ENCODE peak calls at places on chromosome 6, in six cellular contexts. Z is A549, U is ovary, M is transverse colon, B is heart left ventricle, A is hepatocyte. L is an unnamed sample.

GRCh38 chr6:153976921-153977693 is 61.9 kb upstream of the OPRM1 start:
- DNase-seq in Z (no peak), U (no peak), M (no peak), B (no peak), A (no peak), L (no peak)

GRCh38 chr6:32938494-32938893 is 2.3 kb downstream of the HLA-DMB start:
- DNase-seq in Z (no peak), U (no peak), M (no peak), B (no peak), A (no peak), L (no peak)

GRCh38 chr6:145734486-145735355 is 599 bp downstream of the EPM2A start:
- DNase-seq in Z (peak), U (peak), M (peak), B (peak), A (peak), L (peak)

GRCh38 chr6:139030211-139030530 is 1.6 kb downstream of the ABRACL start:
- DNase-seq in Z (no peak), U (no peak), M (no peak), B (no peak), A (no peak), L (no peak)

GRCh38 chr6:110541701-110542309 is 65.4 kb upstream of the SLC22A16 start:
- DNase-seq in Z (no peak), U (no peak), M (no peak), B (peak), A (no peak), L (peak)

GRCh38 chr6:42813074-42813645 is 31.3 kb downstream of the BICRAL start:
- DNase-seq in Z (no peak), U (no peak), M (no peak), B (no peak), A (no peak), L (no peak)

GRCh38 chr6:167210375-167211295 is 52.9 kb upstream of the GPR31 start:
- DNase-seq in Z (no peak), U (no peak), M (no peak), B (no peak), A (peak), L (no peak)

GRCh38 chr6:81475646-81476045 is 276.8 kb downstream of the TENT5A start:
- DNase-seq in Z (no peak), U (no peak), M (no peak), B (no peak), A (no peak), L (no peak)

GRCh38 chr6:33417127-33417902 is 592 bp downstream of the CUTA start:
- DNase-seq in Z (peak), U (peak), M (no peak), B (no peak), A (peak), L (no peak)

GRCh38 chr6:115544765-115545409 is 515.8 kb downstream of the FRK start:
- DNase-seq in Z (no peak), U (no peak), M (no peak), B (peak), A (no peak), L (no peak)

GRCh38 chr6:167982063-167982462 is 15.4 kb upstream of the KIF25 start:
- DNase-seq in Z (no peak), U (no peak), M (no peak), B (no peak), A (no peak), L (no peak)

GRCh38 chr6:169932491-169932890 is 181.1 kb downstream of the ERMARD start:
- DNase-seq in Z (no peak), U (no peak), M (no peak), B (no peak), A (no peak), L (no peak)

GRCh38 chr6:118548136-118548535 is at the start of gene PLN:
- DNase-seq in Z (no peak), U (no peak), M (no peak), B (no peak), A (no peak), L (no peak)

GRCh38 chr6:131828080-131828479 is 20.3 kb downstream of the ENPP1 start:
- DNase-seq in Z (no peak), U (no peak), M (no peak), B (no peak), A (peak), L (no peak)

GRCh38 chr6:147173140-147173539 is 31.1 kb upstream of the STXBP5 start:
- DNase-seq in Z (no peak), U (no peak), M (no peak), B (no peak), A (no peak), L (no peak)

GRCh38 chr6:75750925-75751324 is 1.9 kb downstream of the MYO6 start:
- DNase-seq in Z (no peak), U (no peak), M (no peak), B (no peak), A (no peak), L (no peak)

GRCh38 chr6:53244958-53245357 is 96.3 kb upstream of the GCM1 start:
- DNase-seq in Z (no peak), U (no peak), M (peak), B (no peak), A (no peak), L (no peak)

GRCh38 chr6:137975058-137975940 is 108.2 kb downstream of the TNFAIP3 start:
- DNase-seq in Z (no peak), U (no peak), M (no peak), B (no peak), A (peak), L (no peak)

GRCh38 chr6:122184260-122184934 is 215.1 kb upstream of the HSF2 start:
- DNase-seq in Z (peak), U (no peak), M (no peak), B (no peak), A (peak), L (no peak)

GRCh38 chr6:408599-409102 is 17.1 kb downstream of the IRF4 start:
- DNase-seq in Z (peak), U (no peak), M (no peak), B (peak), A (peak), L (no peak)

GRCh38 chr6:104527761-104528415 is 331.8 kb downstream of the HACE1 start:
- DNase-seq in Z (peak), U (no peak), M (peak), B (no peak), A (peak), L (peak)

GRCh38 chr6:36305885-36306284 is 30.8 kb downstream of the BNIP5 start:
- DNase-seq in Z (no peak), U (no peak), M (no peak), B (no peak), A (no peak), L (no peak)

GRCh38 chr6:101502818-101503217 is 109.3 kb downstream of the GRIK2 start:
- DNase-seq in Z (no peak), U (no peak), M (no peak), B (no peak), A (no peak), L (no peak)

DNA sequence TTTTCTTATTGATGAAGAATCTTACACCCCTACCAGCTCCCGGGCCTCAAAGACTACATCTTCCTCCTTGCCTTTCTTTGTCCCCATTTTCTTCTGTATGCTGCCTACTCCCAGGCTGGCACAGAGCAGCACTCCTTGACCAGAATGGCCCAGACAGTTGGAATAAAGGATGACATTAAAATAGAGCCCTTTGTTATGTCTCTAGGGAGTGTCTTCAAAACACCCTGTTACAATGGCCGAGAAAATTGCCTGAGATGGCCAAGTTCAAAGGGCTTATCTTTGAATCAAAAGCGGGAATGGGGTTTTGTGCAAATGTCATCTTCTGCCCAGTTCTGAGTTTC is 79.0 kb upstream of the TBC1D7 start:
- DNase-seq in Z (no peak), U (no peak), M (no peak), B (no peak), A (no peak), L (no peak)
- H3K27ac ChIP-seq in Z (peak), U (no peak), M (peak), B (peak), A (peak), L (peak)

GRCh38 chr6:96926425-96926824 is 1.9 kb downstream of the KLHL32 start:
- DNase-seq in Z (no peak), U (no peak), M (no peak), B (no peak), A (no peak), L (no peak)

GRCh38 chr6:96923400-96923799 is 1.1 kb upstream of the KLHL32 start:
- DNase-seq in Z (no peak), U (no peak), M (no peak), B (no peak), A (no peak), L (no peak)

GRCh38 chr6:96927660-96928059 is 3.1 kb downstream of the KLHL32 start:
- DNase-seq in Z (no peak), U (no peak), M (no peak), B (no peak), A (no peak), L (no peak)

GRCh38 chr6:96925290-96925687 is 761 bp downstream of the KLHL32 start:
- DNase-seq in Z (no peak), U (no peak), M (no peak), B (no peak), A (no peak), L (no peak)

DNA sequence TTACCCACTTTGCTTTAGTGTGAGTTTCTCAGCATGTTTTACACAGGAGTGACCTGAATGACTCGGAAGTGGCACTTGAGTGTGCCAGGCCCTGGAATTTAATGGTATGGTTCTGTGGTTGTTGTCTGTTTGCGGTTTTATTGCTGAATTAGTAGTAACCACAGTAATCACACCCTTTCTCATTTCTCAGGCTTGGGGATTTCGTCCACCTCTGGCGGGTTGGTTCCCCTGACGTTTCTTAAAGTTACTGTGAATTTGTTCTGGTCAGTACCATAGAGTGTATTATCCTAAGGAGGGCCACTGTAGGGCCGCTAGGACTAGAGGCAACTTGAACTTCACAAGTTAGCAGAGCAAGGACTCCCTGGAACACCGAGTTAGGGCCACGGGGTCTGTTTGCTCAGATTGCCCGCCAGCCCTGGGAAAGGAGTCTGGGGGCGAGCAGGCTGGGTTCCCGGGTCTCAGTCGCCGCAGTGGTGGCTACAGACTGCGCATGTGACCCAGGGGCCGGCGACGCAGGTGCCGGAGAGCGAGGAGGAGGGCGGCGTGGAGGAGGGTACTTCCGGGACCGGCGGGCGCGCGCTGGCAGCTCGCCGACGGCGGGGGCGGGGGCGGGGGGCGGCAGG is 546 bp upstream of the KLHL32 start:
- DNase-seq in Z (no peak), U (no peak), M (no peak), B (no peak), A (no peak), L (no peak)
- TF ChIP-seq CTCF in Z (no peak), U (no peak), M (no peak), B (no peak), A (no peak), L (no peak)

DNA sequence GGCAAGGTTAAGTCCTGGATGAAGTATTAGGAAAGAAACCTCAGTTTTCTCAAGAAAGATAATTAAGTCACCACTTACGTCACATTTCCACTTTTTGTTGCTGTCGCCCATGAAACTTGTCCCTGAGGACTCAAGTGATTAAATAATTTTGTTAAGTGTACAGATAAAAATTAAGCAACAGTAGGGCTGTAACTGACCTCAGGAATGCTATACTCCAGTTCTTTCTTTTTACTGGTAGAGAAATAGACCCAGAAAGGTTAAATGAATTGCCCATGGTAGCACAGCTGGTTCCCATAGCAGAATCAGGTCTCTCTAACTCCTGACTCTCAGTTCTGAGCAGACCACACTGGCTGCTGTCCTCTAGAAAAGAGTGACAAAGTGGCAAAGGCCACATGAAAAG is 54.5 kb downstream of the CLIC5 start:
- DNase-seq in Z (no peak), U (no peak), M (no peak), B (no peak), A (no peak), L (no peak)
- H3K27ac ChIP-seq in Z (no peak), U (no peak), M (no peak), B (peak), A (no peak), L (no peak)

GRCh38 chr6:11194399-11195274 is 37.8 kb downstream of the NEDD9 start:
- DNase-seq in Z (peak), U (no peak), M (no peak), B (no peak), A (peak), L (no peak)

GRCh38 chr6:11197175-11197535 is 35.3 kb downstream of the NEDD9 start:
- DNase-seq in Z (no peak), U (no peak), M (no peak), B (no peak), A (no peak), L (no peak)

GRCh38 chr6:11198663-11199603 is 33.5 kb downstream of the NEDD9 start:
- DNase-seq in Z (no peak), U (no peak), M (no peak), B (no peak), A (no peak), L (no peak)

GRCh38 chr6:11197846-11198245 is 34.6 kb downstream of the NEDD9 start:
- DNase-seq in Z (no peak), U (no peak), M (no peak), B (no peak), A (no peak), L (no peak)

GRCh38 chr6:11196511-11197174 is 35.8 kb downstream of the NEDD9 start:
- DNase-seq in Z (no peak), U (no peak), M (no peak), B (no peak), A (no peak), L (no peak)
- TF ChIP-seq CTCF in Z (no peak), U (no peak), M (no peak), B (no peak), A (no peak), L (no peak)